ENCODE peak calls at places on chromosomes 11 and 22, in nine cellular contexts. T is lower leg skin; U is keratinocyte; E is OCI-LY7; S is stomach; P is AG09309; A is mucosa of descending colon; B is CD8-positive, alpha-beta T cell; G is foreskin fibroblast. M is an unnamed sample.

GRCh38 chr11:123213307-123213708 is 18.3 kb upstream of the CLMP start:
- DNase-seq in T (no peak), U (no peak), E (no peak), S (no peak), P (no peak), A (no peak), B (no peak), G (no peak), M (no peak)

GRCh38 chr22:33851240-33851639 is 69.0 kb downstream of the LARGE1 start:
- DNase-seq in T (no peak), U (no peak), E (peak; percentile 43), S (no peak), P (no peak), A (no peak), B (no peak), G (no peak), M (no peak)

GRCh38 chr11:43555811-43556210 is 124.7 kb upstream of the HSD17B12 start:
- DNase-seq in T (no peak), U (no peak), E (no peak), S (no peak), P (no peak), A (no peak), B (no peak), G (no peak), M (no peak)

GRCh38 chr11:133986545-133986944 is 29.8 kb upstream of the IGSF9B start:
- DNase-seq in T (no peak), U (no peak), E (no peak), S (no peak), P (no peak), A (no peak), B (no peak), G (no peak), M (no peak)

GRCh38 chr11:103939694-103940093 is 96.7 kb upstream of the DDI1 start:
- DNase-seq in T (no peak), U (no peak), E (no peak), S (no peak), P (no peak), A (no peak), B (no peak), G (no peak), M (no peak)

GRCh38 chr22:17562906-17563870 is at the start of gene SLC25A18:
- DNase-seq in T (no peak), U (no peak), E (no peak), S (no peak), P (no peak), A (no peak), B (no peak), G (no peak), M (no peak)

GRCh38 chr11:59173964-59174663 is 2.2 kb downstream of the DTX4 start:
- DNase-seq in T (no peak), U (no peak), E (no peak), S (peak; percentile 73), P (no peak), A (peak; percentile 85), B (no peak), G (no peak), M (no peak)

GRCh38 chr22:41092847-41093371 is 517 bp downstream of the EP300 start:
- DNase-seq in T (no peak), U (no peak), E (peak; percentile 76), S (peak; percentile 41), P (no peak), A (no peak), B (peak; percentile 5), G (peak; percentile 4), M (no peak)

GRCh38 chr11:124122123-124122522 is 6.9 kb downstream of the VWA5A start:
- DNase-seq in T (no peak), U (no peak), E (no peak), S (no peak), P (no peak), A (no peak), B (no peak), G (no peak), M (no peak)

GRCh38 chr22:41367680-41368542 is 13.8 kb upstream of the TEF start:
- DNase-seq in T (no peak), U (no peak), E (no peak), S (peak; percentile 49), P (peak; percentile 34), A (peak; percentile 43), B (no peak), G (no peak), M (no peak)

GRCh38 chr22:23555118-23555517 is 25.0 kb downstream of the IGLL1 start:
- DNase-seq in T (no peak), U (no peak), E (no peak), S (no peak), P (no peak), A (no peak), B (no peak), G (no peak), M (no peak)

GRCh38 chr22:34427436-34427835 is 507.2 kb upstream of the LARGE1 start:
- DNase-seq in T (no peak), U (peak; percentile 40), E (no peak), S (no peak), P (no peak), A (no peak), B (no peak), G (no peak), M (no peak)

GRCh38 chr11:75508051-75508561 is 17.6 kb downstream of the GDPD5 start:
- DNase-seq in T (no peak), U (no peak), E (peak; percentile 74), S (no peak), P (no peak), A (no peak), B (peak; percentile 39), G (no peak), M (peak; percentile 41)

GRCh38 chr11:75510626-75511025 is 15.1 kb downstream of the GDPD5 start:
- DNase-seq in T (no peak), U (no peak), E (no peak), S (no peak), P (no peak), A (no peak), B (no peak), G (no peak), M (no peak)

GRCh38 chr11:75510011-75510595 is 15.6 kb downstream of the GDPD5 start:
- DNase-seq in T (no peak), U (no peak), E (no peak), S (no peak), P (no peak), A (no peak), B (no peak), G (no peak), M (no peak)

GRCh38 chr11:75507571-75507970 is 18.2 kb downstream of the GDPD5 start:
- DNase-seq in T (no peak), U (no peak), E (no peak), S (no peak), P (no peak), A (no peak), B (no peak), G (no peak), M (no peak)

GRCh38 chr11:75509201-75509600 is 16.5 kb downstream of the GDPD5 start:
- DNase-seq in T (no peak), U (no peak), E (peak; percentile 42), S (no peak), P (no peak), A (no peak), B (no peak), G (no peak), M (no peak)
- TF ChIP-seq CTCF in T (no peak), U (no peak), E (peak; percentile 42), S (no peak), P (no peak), A (no peak), B (no peak), G (no peak), M (no peak)

DNA sequence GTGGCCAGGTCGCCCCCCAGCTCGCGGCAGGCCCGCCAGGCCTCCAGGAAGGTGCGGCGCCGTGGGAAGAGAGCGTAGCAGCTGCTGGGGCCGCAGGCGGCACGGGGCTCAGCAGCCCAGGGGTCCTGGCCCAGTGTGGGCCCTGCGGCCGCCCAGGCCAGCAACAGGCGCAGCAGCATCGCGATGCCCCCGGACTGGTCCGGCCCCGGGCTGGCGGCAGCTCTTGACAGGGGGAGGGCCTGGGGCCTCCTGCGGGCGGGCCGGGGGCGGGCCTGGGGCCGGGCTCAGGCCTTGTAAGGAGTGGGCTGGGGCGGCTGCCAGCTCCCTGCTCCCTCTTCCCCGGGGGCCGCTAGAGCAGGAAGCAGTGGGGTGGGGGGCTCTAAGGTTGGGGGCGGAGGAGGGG is at the start of gene CD248:
- DNase-seq in T (no peak), U (no peak), E (no peak), S (no peak), P (no peak), A (peak; percentile 58), B (no peak), G (peak; percentile 84), M (no peak)
- H3K4me3 ChIP-seq in T (peak within 1 kb of the TSS; percentile 10), U (no peak within 1 kb of the TSS), E (peak within 1 kb of the TSS; percentile 49), S (peak within 1 kb of the TSS; percentile 50), P (peak within 1 kb of the TSS; percentile 74), A (no peak within 1 kb of the TSS), B (peak within 1 kb of the TSS; percentile 74), G (peak within 1 kb of the TSS; percentile 95), M (no peak within 1 kb of the TSS)

GRCh38 chr22:25884121-25884520 is 142.1 kb downstream of the MYO18B start:
- DNase-seq in T (no peak), U (no peak), E (no peak), S (no peak), P (no peak), A (no peak), B (no peak), G (no peak), M (no peak)

GRCh38 chr22:25881353-25881752 is 139.4 kb downstream of the MYO18B start:
- DNase-seq in T (no peak), U (no peak), E (no peak), S (no peak), P (no peak), A (no peak), B (no peak), G (no peak), M (no peak)

GRCh38 chr22:25882366-25882765 is 140.4 kb downstream of the MYO18B start:
- DNase-seq in T (no peak), U (no peak), E (no peak), S (no peak), P (no peak), A (no peak), B (no peak), G (no peak), M (no peak)

GRCh38 chr22:25878933-25879332 is 136.9 kb downstream of the MYO18B start:
- DNase-seq in T (no peak), U (no peak), E (no peak), S (no peak), P (no peak), A (no peak), B (no peak), G (no peak), M (no peak)

DNA sequence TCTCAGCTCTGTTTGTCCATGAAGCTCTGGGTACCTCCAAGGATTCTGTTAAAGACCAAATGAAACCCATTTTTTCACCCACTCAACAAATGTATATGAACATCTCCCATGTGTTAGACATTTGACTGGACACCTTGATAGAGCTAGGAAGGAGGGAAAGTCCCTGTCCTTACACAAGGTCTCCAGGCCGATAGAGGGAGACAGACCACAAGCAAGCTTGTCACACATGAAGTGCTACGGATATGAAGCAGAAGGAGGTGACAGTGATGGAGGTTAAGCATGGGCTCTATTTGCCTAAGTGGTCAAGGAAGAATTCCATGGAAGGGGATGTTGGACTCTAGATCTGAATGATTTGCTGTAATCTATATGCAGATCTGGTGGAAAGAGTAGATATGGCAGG is 138.5 kb downstream of the MYO18B start:
- DNase-seq in T (no peak), U (no peak), E (peak; percentile 11), S (no peak), P (no peak), A (no peak), B (no peak), G (no peak), M (no peak)
- TF ChIP-seq CTCF in T (no peak), U (no peak), E (peak; percentile 55), S (no peak), P (no peak), A (no peak), B (no peak), G (no peak), M (peak; percentile 68)

GRCh38 chr11:46295996-46296519 is 18.6 kb downstream of the CREB3L1 start:
- DNase-seq in T (no peak), U (no peak), E (no peak), S (no peak), P (no peak), A (no peak), B (no peak), G (no peak), M (no peak)
- H3K4me3 ChIP-seq in T (peak overlapping the region; percentile 30), U (peak overlapping the region; percentile 31), E (peak overlapping the region; percentile 46), S (peak overlapping the region; percentile 62), P (peak overlapping the region; percentile 42), A (no peak overlapping the region), B (peak overlapping the region; percentile 54), G (peak overlapping the region; percentile 55), M (peak overlapping the region; percentile 39)